ENCODE peak calls at places on chromosomes 1 and 21, in four cellular contexts. One of them, this sample, is unnamed.

GRCh38 chr1:71228727-71229371 is 148.0 kb upstream of the ZRANB2 start:
- DNase-seq in fibroblast of lung: no peak
- DNase-seq in NCI-H1694 treated with DMSO at 0.1 percent for 48 hours: peak; percentile 22
- DNase-seq in D721Med: no peak
- DNase-seq in this sample: no peak

GRCh38 chr21:46621457-46622182 is 13.9 kb upstream of the PRMT2 start:
- DNase-seq in fibroblast of lung: no peak
- DNase-seq in NCI-H1694 treated with DMSO at 0.1 percent for 48 hours: no peak
- DNase-seq in D721Med: no peak
- DNase-seq in this sample: no peak

GRCh38 chr1:11713095-11713494 is 21.6 kb downstream of the DRAXIN start:
- DNase-seq in fibroblast of lung: no peak
- DNase-seq in NCI-H1694 treated with DMSO at 0.1 percent for 48 hours: no peak
- DNase-seq in D721Med: no peak
- DNase-seq in this sample: no peak

GRCh38 chr1:36359911-36360310 is 25.8 kb downstream of the STK40 start:
- DNase-seq in fibroblast of lung: peak; percentile 26
- DNase-seq in NCI-H1694 treated with DMSO at 0.1 percent for 48 hours: no peak
- DNase-seq in D721Med: no peak
- DNase-seq in this sample: no peak

GRCh38 chr1:32239335-32239734 is 7.7 kb upstream of the FAM167B start:
- DNase-seq in fibroblast of lung: no peak
- DNase-seq in NCI-H1694 treated with DMSO at 0.1 percent for 48 hours: no peak
- DNase-seq in D721Med: no peak
- DNase-seq in this sample: no peak

GRCh38 chr1:203274603-203275381 is 30.5 kb upstream of the BTG2 start:
- DNase-seq in fibroblast of lung: peak; percentile 50
- DNase-seq in NCI-H1694 treated with DMSO at 0.1 percent for 48 hours: no peak
- DNase-seq in D721Med: no peak
- DNase-seq in this sample: no peak

GRCh38 chr1:66282343-66282852 is 251.6 kb upstream of the SGIP1 start:
- DNase-seq in fibroblast of lung: peak; percentile 91
- DNase-seq in NCI-H1694 treated with DMSO at 0.1 percent for 48 hours: no peak
- DNase-seq in D721Med: no peak
- DNase-seq in this sample: no peak

GRCh38 chr1:33735624-33736023 is 128.3 kb upstream of the HMGB4 start:
- DNase-seq in fibroblast of lung: peak; percentile 20
- DNase-seq in NCI-H1694 treated with DMSO at 0.1 percent for 48 hours: peak; percentile 14
- DNase-seq in D721Med: no peak
- DNase-seq in this sample: peak; percentile 70

GRCh38 chr1:150066838-150067183 is 765 bp upstream of the VPS45 start:
- DNase-seq in fibroblast of lung: no peak
- DNase-seq in NCI-H1694 treated with DMSO at 0.1 percent for 48 hours: peak; percentile 91
- DNase-seq in D721Med: no peak
- DNase-seq in this sample: peak; percentile 68

GRCh38 chr21:14670409-14670808 is 124.3 kb upstream of the SAMSN1 start:
- DNase-seq in fibroblast of lung: no peak
- DNase-seq in NCI-H1694 treated with DMSO at 0.1 percent for 48 hours: no peak
- DNase-seq in D721Med: no peak
- DNase-seq in this sample: no peak

GRCh38 chr1:205775717-205776056 is 405 bp upstream of the RAB29 start:
- DNase-seq in fibroblast of lung: peak; percentile 44
- DNase-seq in NCI-H1694 treated with DMSO at 0.1 percent for 48 hours: no peak
- DNase-seq in D721Med: no peak
- DNase-seq in this sample: no peak

GRCh38 chr21:20451051-20451450 is 547.2 kb upstream of the NCAM2 start:
- DNase-seq in fibroblast of lung: no peak
- DNase-seq in NCI-H1694 treated with DMSO at 0.1 percent for 48 hours: no peak
- DNase-seq in D721Med: no peak
- DNase-seq in this sample: no peak

This sample was measured in NCI-H524.